ENCODE peak calls at places on chromosomes 7 and 10, in eight cellular contexts. W is iPS-NIHi11, M is Daoy, U is LoVo, H is lower leg skin, A is neuronal stem cell, K is GOT3, S is cardiac muscle cell. P is an unnamed sample.

GRCh38 chr10:21406595-21407218 is 118.8 kb downstream of the SKIDA1 start:
- DNase-seq in M (peak; percentile 42), H (no peak), U (no peak), K (no peak), S (no peak), A (no peak), W (no peak), P (no peak)

GRCh38 chr10:133258818-133259602 is 17.7 kb downstream of the ADAM8 start:
- DNase-seq in A (no peak), S (no peak), U (peak; percentile 68), M (peak; percentile 98), K (peak; percentile 89), W (no peak), H (peak; percentile 89), P (peak; percentile 98)

GRCh38 chr10:108095932-108096925 is 931.7 kb upstream of the SORCS1 start:
- DNase-seq in K (no peak), W (no peak), H (no peak), A (no peak), U (no peak), S (peak; percentile 27), M (no peak), P (no peak)

GRCh38 chr10:25130911-25131310 is 43.9 kb upstream of the GPR158 start:
- DNase-seq in A (no peak), H (no peak), K (no peak), S (no peak), M (peak; percentile 46), W (no peak), U (no peak), P (peak; percentile 18)

GRCh38 chr10:124008187-124008970 is 85.0 kb downstream of the CHST15 start:
- DNase-seq in K (no peak), U (no peak), W (no peak), S (no peak), A (no peak), H (no peak), M (no peak), P (no peak)

GRCh38 chr10:57624856-57625592 is 642.7 kb downstream of the IPMK start:
- DNase-seq in K (no peak), H (no peak), M (no peak), W (no peak), A (no peak), S (peak; percentile 31), U (no peak), P (no peak)

GRCh38 chr10:99366666-99367065 is 37.5 kb downstream of the CNNM1 start:
- DNase-seq in H (no peak), W (no peak), M (no peak), K (no peak), S (no peak), A (no peak), U (no peak), P (no peak)

GRCh38 chr10:123748711-123749110 is 82.6 kb downstream of the GPR26 start:
- DNase-seq in A (no peak), S (no peak), H (no peak), K (no peak), M (no peak), U (no peak), W (no peak), P (no peak)

GRCh38 chr7:27873981-27874957 is 134.3 kb downstream of the TAX1BP1 start:
- DNase-seq in K (peak; percentile 50), A (no peak), S (no peak), U (peak; percentile 52), M (peak; percentile 75), W (peak; percentile 34), H (peak; percentile 32), P (peak; percentile 89)

GRCh38 chr7:91953618-91954017 is 13.0 kb downstream of the AKAP9 start:
- DNase-seq in M (no peak), U (no peak), S (no peak), W (no peak), A (no peak), K (no peak), H (no peak), P (no peak)

GRCh38 chr10:116861796-116862195 is 12.5 kb downstream of the ENO4 start:
- DNase-seq in A (no peak), S (no peak), W (no peak), K (no peak), M (no peak), H (no peak), U (no peak), P (no peak)

GRCh38 chr7:143290293-143290692 is 2.1 kb downstream of the CASP2 start:
- DNase-seq in U (no peak), H (no peak), S (no peak), W (no peak), M (no peak), A (no peak), K (no peak), P (no peak)

GRCh38 chr7:134865001-134865845 is 85.8 kb downstream of the CALD1 start:
- DNase-seq in K (no peak), U (no peak), W (peak; percentile 27), A (no peak), S (no peak), M (no peak), H (no peak), P (no peak)

GRCh38 chr10:69123306-69123746 is 652 bp upstream of the VPS26A start:
- DNase-seq in S (peak; percentile 83), U (peak; percentile 72), K (no peak), M (peak; percentile 58), A (no peak), H (no peak), W (peak; percentile 64), P (no peak)

GRCh38 chr10:52146766-52147165 is 167.3 kb upstream of the DKK1 start:
- DNase-seq in U (no peak), H (no peak), S (no peak), A (no peak), M (no peak), W (no peak), K (no peak), P (peak; percentile 54)

GRCh38 chr7:74479066-74479781 is 25.5 kb downstream of the GTF2IRD1 start:
- DNase-seq in M (peak; percentile 71), S (no peak), W (no peak), K (no peak), A (no peak), H (no peak), U (peak; percentile 37), P (peak; percentile 91)

GRCh38 chr10:89390875-89391576 is 1.4 kb upstream of the IFIT1 start:
- DNase-seq in A (no peak), S (peak; percentile 22), U (no peak), K (no peak), H (no peak), M (no peak), W (no peak), P (no peak)

GRCh38 chr10:23190872-23191763 is 994 bp upstream of the PTF1A start:
- DNase-seq in A (no peak), H (no peak), S (no peak), U (no peak), K (no peak), W (no peak), M (no peak), P (no peak)

GRCh38 chr7:134645478-134645877 is 1.2 kb upstream of the BPGM start:
- DNase-seq in M (no peak), U (no peak), S (no peak), K (no peak), H (no peak), A (no peak), W (no peak), P (no peak)

GRCh38 chr7:129831424-129832058 is 121.2 kb downstream of the UBE2H start:
- DNase-seq in A (peak; percentile 42), K (no peak), W (peak; percentile 52), M (peak; percentile 98), S (peak; percentile 62), U (peak; percentile 71), H (no peak), P (peak; percentile 89)

GRCh38 chr7:24945899-24946298 is 34.1 kb downstream of the OSBPL3 start:
- DNase-seq in A (no peak), S (no peak), K (no peak), U (no peak), H (no peak), W (no peak), M (no peak), P (no peak)